ENCODE peak calls at places on chromosome 19, in eight cellular contexts. L is K562, S is ascending aorta, W is MM.1S, A is astrocyte, Q is GM23248, M is IMR-90, H is neuronal stem cell. C is an unnamed sample.

GRCh38 chr19:40433391-40434216 is 7.8 kb upstream of the SERTAD1 start:
- DNase-seq in L (peak; percentile 93), S (peak; percentile 93), W (peak; percentile 52), A (peak; percentile 81), Q (peak; percentile 96), M (peak; percentile 88), H (peak; percentile 76), C (peak; percentile 92)

GRCh38 chr19:23403581-23404324 is 8.5 kb upstream of the ZNF91 start:
- DNase-seq in L (no peak), S (no peak), W (no peak), A (no peak), Q (no peak), M (no peak), H (no peak), C (no peak)

GRCh38 chr19:39098365-39099269 is 14.4 kb downstream of the ACP7 start:
- DNase-seq in L (no peak), S (no peak), W (no peak), A (no peak), Q (no peak), M (no peak), H (no peak), C (no peak)

GRCh38 chr19:10424011-10424637 is 3.8 kb downstream of the PDE4A start:
- DNase-seq in L (peak; percentile 76), S (peak; percentile 84), W (peak; percentile 61), A (peak; percentile 38), Q (peak; percentile 82), M (peak; percentile 68), H (peak; percentile 84), C (peak; percentile 83)

GRCh38 chr19:4547303-4548237 is 7.7 kb upstream of the LRG1 start:
- DNase-seq in L (no peak), S (no peak), W (no peak), A (no peak), Q (peak; percentile 23), M (no peak), H (no peak), C (no peak)

GRCh38 chr19:5891938-5892771 is 11.4 kb downstream of the NDUFA11 start:
- DNase-seq in L (peak; percentile 65), S (no peak), W (no peak), A (peak; percentile 15), Q (peak; percentile 67), M (peak; percentile 35), H (peak; percentile 48), C (peak; percentile 52)

GRCh38 chr19:4246767-4247593 is at the start of gene YJU2:
- DNase-seq in L (peak; percentile 99), S (peak; percentile 99), W (peak; percentile 100), A (peak; percentile 98), Q (peak; percentile 100), M (peak; percentile 99), H (peak; percentile 100), C (peak; percentile 100)

GRCh38 chr19:11182994-11183393 is 14.4 kb downstream of the KANK2 start:
- DNase-seq in L (no peak), S (no peak), W (no peak), A (no peak), Q (no peak), M (no peak), H (no peak), C (no peak)

GRCh38 chr19:3157096-3157845 is 21.3 kb upstream of the S1PR4 start:
- DNase-seq in L (no peak), S (no peak), W (no peak), A (no peak), Q (no peak), M (no peak), H (no peak), C (no peak)

GRCh38 chr19:5799247-5800241 is 5.3 kb upstream of the NRTN start:
- DNase-seq in L (peak; percentile 85), S (no peak), W (no peak), A (no peak), Q (no peak), M (no peak), H (no peak), C (peak; percentile 73)

GRCh38 chr19:9140159-9140874 is at the start of gene ZNF317:
- DNase-seq in L (peak; percentile 82), S (peak; percentile 98), W (peak; percentile 95), A (peak; percentile 73), Q (peak; percentile 97), M (peak; percentile 88), H (peak; percentile 93), C (peak; percentile 95)

GRCh38 chr19:12380444-12380737 is 14.9 kb upstream of the ZNF442 start:
- DNase-seq in L (no peak), S (no peak), W (no peak), A (no peak), Q (no peak), M (no peak), H (no peak), C (no peak)

GRCh38 chr19:39946532-39946931 is 12.1 kb upstream of the FCGBP start:
- DNase-seq in L (no peak), S (no peak), W (no peak), A (no peak), Q (peak; percentile 42), M (no peak), H (no peak), C (no peak)

DNA sequence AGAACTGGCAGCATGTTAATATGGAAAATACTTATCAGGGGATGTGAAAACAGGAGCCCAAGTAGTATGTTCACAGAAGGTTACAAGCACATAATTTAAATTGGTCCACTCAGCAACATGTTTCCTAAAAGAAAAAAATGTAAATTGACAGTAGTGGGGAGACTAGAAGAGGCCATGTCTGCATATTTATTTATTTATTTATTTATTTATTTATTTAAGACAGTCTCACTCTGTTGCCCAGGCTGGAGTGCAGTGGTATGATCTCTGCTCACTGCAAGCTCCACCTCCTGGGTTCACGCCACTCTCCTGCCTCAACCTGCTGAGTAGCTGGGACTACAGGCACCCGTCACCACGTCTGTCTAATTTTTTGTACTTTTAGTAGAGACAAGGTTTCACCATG is 13.7 kb upstream of the ZNF8 start:
- DNase-seq in L (no peak), S (no peak), W (no peak), A (no peak), Q (no peak), M (no peak), H (no peak), C (no peak)
- H3K9me3 ChIP-seq in L (peaks cover 67% of the 10 kb centered on the region), S (peaks cover 100% of the 10 kb centered on the region), W (no peaks in the 10 kb centered on the region), A (peaks cover 70% of the 10 kb centered on the region), Q (peaks cover 29% of the 10 kb centered on the region), M (peaks cover 92% of the 10 kb centered on the region), H (peaks cover 91% of the 10 kb centered on the region), C (peaks cover 69% of the 10 kb centered on the region)

GRCh38 chr19:14435320-14436050 is 2.4 kb downstream of the PKN1 start:
- DNase-seq in L (no peak), S (no peak), W (no peak), A (no peak), Q (no peak), M (no peak), H (no peak), C (no peak)

GRCh38 chr19:14440049-14440448 is 6.9 kb downstream of the PKN1 start:
- DNase-seq in L (peak; percentile 73), S (peak; percentile 85), W (peak; percentile 76), A (no peak), Q (no peak), M (no peak), H (no peak), C (no peak)

GRCh38 chr19:14441041-14441938 is 8.2 kb downstream of the PKN1 start:
- DNase-seq in L (no peak), S (no peak), W (no peak), A (no peak), Q (no peak), M (no peak), H (no peak), C (peak; percentile 83)

GRCh38 chr19:14437578-14438140 is 4.6 kb downstream of the PKN1 start:
- DNase-seq in L (no peak), S (no peak), W (no peak), A (no peak), Q (no peak), M (no peak), H (no peak), C (no peak)

DNA sequence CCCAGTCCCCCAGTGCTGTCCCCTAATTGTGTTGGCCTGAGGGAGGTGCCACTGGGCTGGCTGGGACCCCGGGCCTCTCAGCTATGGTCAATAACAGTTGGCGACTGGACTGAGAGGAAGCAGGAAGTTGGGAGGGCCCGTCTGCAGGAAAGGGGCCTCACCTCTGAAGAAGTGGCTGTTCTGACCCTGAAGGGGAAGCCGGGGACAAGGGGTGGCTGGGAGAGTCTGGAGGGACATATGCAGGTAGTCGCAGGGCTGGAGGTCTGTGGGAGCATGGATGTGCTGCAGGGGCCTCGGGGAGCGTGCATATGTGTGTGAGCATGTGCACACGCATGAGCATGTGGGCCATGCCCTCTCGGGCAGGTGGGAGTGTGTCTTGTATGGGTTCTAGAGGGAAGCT is 5.9 kb downstream of the PKN1 start:
- DNase-seq in L (no peak), S (no peak), W (no peak), A (no peak), Q (no peak), M (no peak), H (no peak), C (no peak)
- H3K4me3 ChIP-seq in L (no peak overlapping the region), S (no peak overlapping the region), W (no peak overlapping the region), A (no peak overlapping the region), Q (no peak overlapping the region), M (no peak overlapping the region), H (no peak overlapping the region), C (no peak overlapping the region)

DNA sequence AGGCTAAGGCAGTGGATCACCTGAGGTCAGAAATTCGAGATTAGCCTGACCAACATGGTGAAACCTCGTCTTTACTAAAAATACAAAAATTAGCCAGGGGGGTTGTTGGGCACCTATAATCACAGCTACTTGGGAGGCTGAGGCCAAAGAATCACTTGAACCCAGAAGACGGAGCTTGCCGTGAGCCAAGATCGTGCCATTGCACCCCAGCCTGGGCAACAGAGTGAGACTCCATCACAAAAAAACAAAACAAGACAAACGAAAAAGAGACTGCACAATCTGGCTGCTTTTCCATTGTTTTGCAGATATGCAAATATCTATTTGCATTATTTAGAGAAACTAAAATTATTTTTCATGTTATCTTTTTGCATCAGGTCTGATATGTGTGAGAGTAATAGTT is 83.6 kb downstream of the ZNF486 start:
- DNase-seq in L (no peak), S (no peak), W (no peak), A (no peak), Q (no peak), M (no peak), H (no peak), C (no peak)
- H3K36me3 ChIP-seq in L (no peaks in the 10 kb centered on the region), S (no peaks in the 10 kb centered on the region), W (no peaks in the 10 kb centered on the region), A (no peaks in the 10 kb centered on the region), Q (no peaks in the 10 kb centered on the region), M (no peaks in the 10 kb centered on the region), H (no peaks in the 10 kb centered on the region), C (no peaks in the 10 kb centered on the region)

GRCh38 chr19:53290758-53291549 is 23.4 kb upstream of the VN1R4 start:
- DNase-seq in L (no peak), S (no peak), W (no peak), A (no peak), Q (no peak), M (no peak), H (no peak), C (no peak)

DNA sequence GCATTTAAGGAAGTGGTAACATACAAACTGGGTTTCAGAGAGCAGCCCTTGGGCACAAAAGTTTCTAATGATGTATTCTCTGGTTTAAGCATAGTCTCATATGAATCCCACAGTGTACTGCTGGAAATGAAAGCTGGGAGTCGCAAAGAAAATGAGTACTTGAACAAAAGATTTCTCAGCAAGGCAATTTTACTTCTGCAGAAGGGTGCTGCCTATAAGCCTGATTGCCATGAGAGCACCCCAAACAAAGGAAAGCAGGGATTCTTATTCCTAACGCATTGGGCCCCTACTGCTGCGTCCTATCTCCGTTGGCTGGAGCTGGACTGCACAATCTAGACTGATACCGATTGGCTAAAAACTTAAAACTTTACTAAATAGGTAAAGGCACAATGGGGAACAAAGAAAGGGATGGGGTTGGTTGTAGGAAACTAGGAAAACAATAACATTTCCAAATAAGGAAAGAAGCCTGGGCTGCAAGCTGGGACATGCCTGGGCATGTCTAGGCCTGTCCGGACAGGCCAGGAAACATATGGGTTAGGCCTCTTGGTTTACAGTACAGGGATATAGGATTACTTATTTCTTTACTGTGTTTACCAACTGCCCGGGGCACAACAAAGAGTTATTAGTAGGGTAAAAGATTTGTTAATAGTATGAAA is 27.4 kb upstream of the VN1R4 start:
- DNase-seq in L (no peak), S (no peak), W (no peak), A (peak; percentile 5), Q (no peak), M (no peak), H (no peak), C (no peak)
- H3K9me3 ChIP-seq in L (no peaks in the 10 kb centered on the region), S (peaks cover 8% of the 10 kb centered on the region), W (no peaks in the 10 kb centered on the region), A (peaks cover 13% of the 10 kb centered on the region), Q (no peaks in the 10 kb centered on the region), M (peaks cover 25% of the 10 kb centered on the region), H (peaks cover 37% of the 10 kb centered on the region), C (no peaks in the 10 kb centered on the region)

C was measured in SJCRH30.